ENCODE peak calls at places on chromosomes 11 and 22, in six cellular contexts. One of them, this sample, is unnamed.

GRCh38 chr11:44281151-44281550 is 28.8 kb downstream of the ALX4 start:
- DNase-seq in activated CD8-positive, alpha-beta T cell treated with anti-CD3 and anti-CD28 coated beads for 36 hours: no peak
- DNase-seq in cardiac muscle cell: no peak
- DNase-seq in fibroblast of pulmonary artery: no peak
- DNase-seq in WTC11: no peak
- DNase-seq in neural crest cell: no peak
- DNase-seq in this sample: no peak

GRCh38 chr11:61700221-61700620 is 20.0 kb downstream of the DAGLA start:
- DNase-seq in fibroblast of pulmonary artery: peak
- DNase-seq in WTC11: no peak
- DNase-seq in cardiac muscle cell: peak
- DNase-seq in neural crest cell: no peak
- DNase-seq in activated CD8-positive, alpha-beta T cell treated with anti-CD3 and anti-CD28 coated beads for 36 hours: no peak
- DNase-seq in this sample: no peak

GRCh38 chr22:36715647-36716046 is 12.1 kb upstream of the CACNG2 start:
- DNase-seq in activated CD8-positive, alpha-beta T cell treated with anti-CD3 and anti-CD28 coated beads for 36 hours: no peak
- DNase-seq in neural crest cell: no peak
- DNase-seq in cardiac muscle cell: no peak
- DNase-seq in fibroblast of pulmonary artery: no peak
- DNase-seq in WTC11: no peak
- DNase-seq in this sample: no peak

GRCh38 chr22:36758792-36759271 is 17.1 kb downstream of the IFT27 start:
- DNase-seq in cardiac muscle cell: no peak
- DNase-seq in WTC11: no peak
- DNase-seq in fibroblast of pulmonary artery: no peak
- DNase-seq in neural crest cell: no peak
- DNase-seq in activated CD8-positive, alpha-beta T cell treated with anti-CD3 and anti-CD28 coated beads for 36 hours: no peak
- DNase-seq in this sample: no peak

GRCh38 chr22:40603088-40603605 is 33.4 kb downstream of the MRTFA start:
- DNase-seq in activated CD8-positive, alpha-beta T cell treated with anti-CD3 and anti-CD28 coated beads for 36 hours: no peak
- DNase-seq in WTC11: no peak
- DNase-seq in fibroblast of pulmonary artery: peak
- DNase-seq in neural crest cell: no peak
- DNase-seq in cardiac muscle cell: no peak
- DNase-seq in this sample: no peak

GRCh38 chr22:38863531-38864131 is 8.4 kb downstream of the CBX6 start:
- DNase-seq in WTC11: no peak
- DNase-seq in fibroblast of pulmonary artery: no peak
- DNase-seq in cardiac muscle cell: no peak
- DNase-seq in activated CD8-positive, alpha-beta T cell treated with anti-CD3 and anti-CD28 coated beads for 36 hours: no peak
- DNase-seq in neural crest cell: no peak
- DNase-seq in this sample: no peak

GRCh38 chr11:63882555-63883242 is 34.3 kb downstream of the RCOR2 start:
- DNase-seq in neural crest cell: no peak
- DNase-seq in activated CD8-positive, alpha-beta T cell treated with anti-CD3 and anti-CD28 coated beads for 36 hours: no peak
- DNase-seq in cardiac muscle cell: no peak
- DNase-seq in WTC11: peak
- DNase-seq in fibroblast of pulmonary artery: no peak
- DNase-seq in this sample: no peak

GRCh38 chr11:113446112-113446511 is 29.1 kb downstream of the DRD2 start:
- DNase-seq in cardiac muscle cell: no peak
- DNase-seq in fibroblast of pulmonary artery: peak
- DNase-seq in WTC11: no peak
- DNase-seq in neural crest cell: no peak
- DNase-seq in activated CD8-positive, alpha-beta T cell treated with anti-CD3 and anti-CD28 coated beads for 36 hours: peak
- DNase-seq in this sample: no peak

GRCh38 chr11:48093795-48094642 is 113.7 kb downstream of the PTPRJ start:
- DNase-seq in activated CD8-positive, alpha-beta T cell treated with anti-CD3 and anti-CD28 coated beads for 36 hours: no peak
- DNase-seq in WTC11: no peak
- DNase-seq in cardiac muscle cell: peak
- DNase-seq in neural crest cell: no peak
- DNase-seq in fibroblast of pulmonary artery: peak
- DNase-seq in this sample: no peak

GRCh38 chr11:133893381-133893780 is 48.1 kb upstream of the SPATA19 start:
- DNase-seq in activated CD8-positive, alpha-beta T cell treated with anti-CD3 and anti-CD28 coated beads for 36 hours: no peak
- DNase-seq in cardiac muscle cell: no peak
- DNase-seq in WTC11: no peak
- DNase-seq in neural crest cell: no peak
- DNase-seq in fibroblast of pulmonary artery: no peak
- DNase-seq in this sample: no peak

GRCh38 chr11:62398011-62398994 is 20.5 kb upstream of the SCGB1A1 start:
- DNase-seq in cardiac muscle cell: no peak
- DNase-seq in WTC11: no peak
- DNase-seq in fibroblast of pulmonary artery: peak
- DNase-seq in activated CD8-positive, alpha-beta T cell treated with anti-CD3 and anti-CD28 coated beads for 36 hours: no peak
- DNase-seq in neural crest cell: no peak
- DNase-seq in this sample: no peak

GRCh38 chr11:84137960-84138359 is 851.8 kb upstream of the CCDC90B start:
- DNase-seq in activated CD8-positive, alpha-beta T cell treated with anti-CD3 and anti-CD28 coated beads for 36 hours: no peak
- DNase-seq in neural crest cell: no peak
- DNase-seq in fibroblast of pulmonary artery: no peak
- DNase-seq in cardiac muscle cell: no peak
- DNase-seq in WTC11: no peak
- DNase-seq in this sample: no peak

GRCh38 chr22:44869196-44869595 is 116.8 kb downstream of the ARHGAP8 start:
- DNase-seq in cardiac muscle cell: no peak
- DNase-seq in fibroblast of pulmonary artery: no peak
- DNase-seq in neural crest cell: no peak
- DNase-seq in WTC11: no peak
- DNase-seq in activated CD8-positive, alpha-beta T cell treated with anti-CD3 and anti-CD28 coated beads for 36 hours: no peak
- DNase-seq in this sample: no peak

GRCh38 chr22:37824674-37825641 is 1.8 kb downstream of the GALR3 start:
- DNase-seq in neural crest cell: no peak
- DNase-seq in fibroblast of pulmonary artery: no peak
- DNase-seq in activated CD8-positive, alpha-beta T cell treated with anti-CD3 and anti-CD28 coated beads for 36 hours: no peak
- DNase-seq in WTC11: peak
- DNase-seq in cardiac muscle cell: no peak
- DNase-seq in this sample: no peak

GRCh38 chr11:64686466-64687175 is 36.4 kb downstream of the NRXN2 start:
- DNase-seq in cardiac muscle cell: no peak
- DNase-seq in fibroblast of pulmonary artery: no peak
- DNase-seq in neural crest cell: no peak
- DNase-seq in activated CD8-positive, alpha-beta T cell treated with anti-CD3 and anti-CD28 coated beads for 36 hours: no peak
- DNase-seq in WTC11: no peak
- DNase-seq in this sample: no peak

GRCh38 chr11:104934594-104934993 is 33.8 kb downstream of the CASP4 start:
- DNase-seq in WTC11: no peak
- DNase-seq in activated CD8-positive, alpha-beta T cell treated with anti-CD3 and anti-CD28 coated beads for 36 hours: no peak
- DNase-seq in neural crest cell: no peak
- DNase-seq in fibroblast of pulmonary artery: no peak
- DNase-seq in cardiac muscle cell: no peak
- DNase-seq in this sample: no peak

GRCh38 chr11:17776213-17776875 is 41.8 kb downstream of the KCNC1 start:
- DNase-seq in neural crest cell: no peak
- DNase-seq in fibroblast of pulmonary artery: no peak
- DNase-seq in cardiac muscle cell: no peak
- DNase-seq in WTC11: no peak
- DNase-seq in activated CD8-positive, alpha-beta T cell treated with anti-CD3 and anti-CD28 coated beads for 36 hours: no peak
- DNase-seq in this sample: no peak

GRCh38 chr11:61362542-61362875 is 335 bp downstream of the TMEM138 start:
- DNase-seq in fibroblast of pulmonary artery: peak
- DNase-seq in cardiac muscle cell: peak
- DNase-seq in WTC11: no peak
- DNase-seq in activated CD8-positive, alpha-beta T cell treated with anti-CD3 and anti-CD28 coated beads for 36 hours: peak
- DNase-seq in neural crest cell: no peak
- DNase-seq in this sample: no peak

GRCh38 chr11:129992161-129992944 is 10.3 kb downstream of the PRDM10 start:
- DNase-seq in fibroblast of pulmonary artery: peak
- DNase-seq in neural crest cell: no peak
- DNase-seq in cardiac muscle cell: peak
- DNase-seq in activated CD8-positive, alpha-beta T cell treated with anti-CD3 and anti-CD28 coated beads for 36 hours: peak
- DNase-seq in WTC11: peak
- DNase-seq in this sample: peak

GRCh38 chr22:19853058-19853878 is 1.4 kb downstream of the GNB1L start:
- DNase-seq in cardiac muscle cell: no peak
- DNase-seq in neural crest cell: no peak
- DNase-seq in fibroblast of pulmonary artery: no peak
- DNase-seq in WTC11: no peak
- DNase-seq in activated CD8-positive, alpha-beta T cell treated with anti-CD3 and anti-CD28 coated beads for 36 hours: no peak
- DNase-seq in this sample: peak

GRCh38 chr22:48444320-48445112 is 1383.2 kb downstream of the BRD1 start:
- DNase-seq in activated CD8-positive, alpha-beta T cell treated with anti-CD3 and anti-CD28 coated beads for 36 hours: no peak
- DNase-seq in cardiac muscle cell: no peak
- DNase-seq in fibroblast of pulmonary artery: no peak
- DNase-seq in neural crest cell: no peak
- DNase-seq in WTC11: no peak
- DNase-seq in this sample: peak

GRCh38 chr11:17012179-17012578 is 2.0 kb downstream of the PLEKHA7 start:
- DNase-seq in neural crest cell: no peak
- DNase-seq in fibroblast of pulmonary artery: no peak
- DNase-seq in activated CD8-positive, alpha-beta T cell treated with anti-CD3 and anti-CD28 coated beads for 36 hours: no peak
- DNase-seq in cardiac muscle cell: no peak
- DNase-seq in WTC11: no peak
- DNase-seq in this sample: no peak

DNA sequence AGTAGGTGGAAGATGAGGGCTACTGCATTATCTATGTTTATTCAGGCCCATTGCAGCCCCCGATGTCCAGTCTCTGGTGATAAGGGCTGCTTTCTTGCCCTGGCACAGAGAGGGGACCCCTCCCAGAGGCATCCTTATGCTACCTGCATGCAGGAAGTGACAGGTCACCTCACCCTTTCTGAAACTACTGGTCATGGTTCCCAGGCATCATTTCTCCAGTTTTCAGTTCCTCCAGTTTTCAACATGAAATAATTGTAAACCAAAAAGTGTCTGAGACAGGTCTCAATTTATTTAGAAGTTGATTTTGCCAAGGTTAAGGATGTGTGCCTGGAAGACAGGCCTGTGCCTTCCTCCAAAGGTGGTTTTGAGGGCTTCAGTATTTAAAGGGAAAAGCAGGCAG is 57.0 kb downstream of the CTTN start:
- DNase-seq in activated CD8-positive, alpha-beta T cell treated with anti-CD3 and anti-CD28 coated beads for 36 hours: no peak
- DNase-seq in cardiac muscle cell: no peak
- DNase-seq in WTC11: no peak
- DNase-seq in fibroblast of pulmonary artery: no peak
- DNase-seq in neural crest cell: no peak
- DNase-seq in this sample: no peak
- TF ChIP-seq CTCF in activated CD8-positive, alpha-beta T cell treated with anti-CD3 and anti-CD28 coated beads for 36 hours: no peak
- TF ChIP-seq CTCF in cardiac muscle cell: no peak
- TF ChIP-seq CTCF in WTC11: no peak
- TF ChIP-seq CTCF in fibroblast of pulmonary artery: no peak
- TF ChIP-seq CTCF in neural crest cell: no peak
- TF ChIP-seq CTCF in this sample: no peak

GRCh38 chr11:12235080-12235479 is 124.7 kb downstream of the MICAL2 start:
- DNase-seq in WTC11: no peak
- DNase-seq in neural crest cell: no peak
- DNase-seq in cardiac muscle cell: no peak
- DNase-seq in activated CD8-positive, alpha-beta T cell treated with anti-CD3 and anti-CD28 coated beads for 36 hours: no peak
- DNase-seq in fibroblast of pulmonary artery: no peak
- DNase-seq in this sample: no peak

GRCh38 chr11:12234216-12234615 is 123.8 kb downstream of the MICAL2 start:
- DNase-seq in fibroblast of pulmonary artery: peak
- DNase-seq in neural crest cell: no peak
- DNase-seq in cardiac muscle cell: no peak
- DNase-seq in activated CD8-positive, alpha-beta T cell treated with anti-CD3 and anti-CD28 coated beads for 36 hours: no peak
- DNase-seq in WTC11: no peak
- DNase-seq in this sample: no peak

GRCh38 chr11:12235945-12236743 is 125.8 kb downstream of the MICAL2 start:
- DNase-seq in WTC11: no peak
- DNase-seq in activated CD8-positive, alpha-beta T cell treated with anti-CD3 and anti-CD28 coated beads for 36 hours: peak
- DNase-seq in neural crest cell: no peak
- DNase-seq in cardiac muscle cell: peak
- DNase-seq in fibroblast of pulmonary artery: peak
- DNase-seq in this sample: peak

GRCh38 chr11:12236744-12237101 is 126.3 kb downstream of the MICAL2 start:
- DNase-seq in WTC11: no peak
- DNase-seq in cardiac muscle cell: no peak
- DNase-seq in activated CD8-positive, alpha-beta T cell treated with anti-CD3 and anti-CD28 coated beads for 36 hours: no peak
- DNase-seq in fibroblast of pulmonary artery: no peak
- DNase-seq in neural crest cell: no peak
- DNase-seq in this sample: no peak

DNA sequence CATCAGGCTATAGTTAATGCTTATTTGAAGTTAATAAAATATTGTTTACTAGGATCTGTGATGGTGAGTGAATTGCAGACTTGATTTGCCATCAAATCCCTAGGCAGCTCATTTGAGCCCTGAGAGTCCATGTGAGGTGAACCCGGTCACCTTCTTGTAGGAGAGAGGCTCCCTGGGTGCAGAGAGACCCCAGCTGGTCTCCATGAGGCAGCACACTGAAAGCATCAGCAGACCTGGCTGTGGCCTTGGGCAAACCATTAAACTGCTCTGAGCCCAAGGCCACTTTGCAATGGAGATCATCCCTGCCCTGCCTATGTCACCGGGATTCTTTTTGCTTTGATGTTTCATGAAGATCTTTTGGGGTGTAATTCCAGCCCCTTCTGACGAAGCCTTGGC is 125.2 kb downstream of the MICAL2 start:
- DNase-seq in WTC11: no peak
- DNase-seq in cardiac muscle cell: peak
- DNase-seq in fibroblast of pulmonary artery: peak
- DNase-seq in neural crest cell: no peak
- DNase-seq in activated CD8-positive, alpha-beta T cell treated with anti-CD3 and anti-CD28 coated beads for 36 hours: peak
- DNase-seq in this sample: no peak
- TF ChIP-seq CTCF in WTC11: no peak
- TF ChIP-seq CTCF in cardiac muscle cell: peak
- TF ChIP-seq CTCF in fibroblast of pulmonary artery: no peak
- TF ChIP-seq CTCF in neural crest cell: no peak
- TF ChIP-seq CTCF in activated CD8-positive, alpha-beta T cell treated with anti-CD3 and anti-CD28 coated beads for 36 hours: no peak
- TF ChIP-seq CTCF in this sample: no peak

DNA sequence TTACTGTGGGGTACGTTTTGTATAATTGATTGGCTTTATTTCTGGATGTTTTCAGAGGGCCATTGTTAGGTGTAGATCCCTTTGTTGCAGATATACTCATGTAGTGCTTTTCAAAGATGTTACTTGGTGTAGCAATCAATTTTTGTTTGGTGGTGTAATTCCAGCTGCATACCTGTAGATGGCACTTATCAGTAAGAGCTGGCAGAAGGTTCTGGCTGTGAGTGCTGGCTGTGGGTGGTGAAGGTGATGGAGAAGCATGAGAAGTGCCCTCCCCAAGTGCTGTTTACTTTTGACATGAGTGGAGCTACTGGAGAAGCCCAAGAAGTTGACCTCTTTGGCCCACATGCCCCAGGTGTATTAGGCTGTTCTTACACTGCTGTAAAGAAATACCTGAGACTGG is 1074.9 kb downstream of the FAM181B start:
- DNase-seq in cardiac muscle cell: no peak
- DNase-seq in activated CD8-positive, alpha-beta T cell treated with anti-CD3 and anti-CD28 coated beads for 36 hours: peak
- DNase-seq in fibroblast of pulmonary artery: peak
- DNase-seq in WTC11: peak
- DNase-seq in neural crest cell: no peak
- DNase-seq in this sample: peak
- TF ChIP-seq CTCF in cardiac muscle cell: peak
- TF ChIP-seq CTCF in activated CD8-positive, alpha-beta T cell treated with anti-CD3 and anti-CD28 coated beads for 36 hours: peak
- TF ChIP-seq CTCF in fibroblast of pulmonary artery: peak
- TF ChIP-seq CTCF in WTC11: peak
- TF ChIP-seq CTCF in neural crest cell: peak
- TF ChIP-seq CTCF in this sample: peak

GRCh38 chr22:28942801-28943500 is 59.6 kb downstream of the ZNRF3 start:
- DNase-seq in cardiac muscle cell: peak
- DNase-seq in WTC11: no peak
- DNase-seq in fibroblast of pulmonary artery: no peak
- DNase-seq in activated CD8-positive, alpha-beta T cell treated with anti-CD3 and anti-CD28 coated beads for 36 hours: no peak
- DNase-seq in neural crest cell: peak
- DNase-seq in this sample: no peak
- TF ChIP-seq CTCF in cardiac muscle cell: no peak
- TF ChIP-seq CTCF in WTC11: no peak
- TF ChIP-seq CTCF in fibroblast of pulmonary artery: no peak
- TF ChIP-seq CTCF in activated CD8-positive, alpha-beta T cell treated with anti-CD3 and anti-CD28 coated beads for 36 hours: no peak
- TF ChIP-seq CTCF in neural crest cell: no peak
- TF ChIP-seq CTCF in this sample: no peak

This sample was measured in GM10248.